ENCODE peak calls at places on chromosomes 4 and X, in eight cellular contexts. One of them, this sample, is unnamed.
A peak's percentile ranks its signal among the peaks of the same experiment; 100 is the strongest.

GRCh38 chr4:57053508-57053907 is 56.7 kb downstream of the IGFBP7 start:
- DNase-seq in AG09309: no peak
- DNase-seq in GM12865: no peak
- DNase-seq in fibroblast of the aortic adventitia: peak; percentile 82
- DNase-seq in adrenal gland: no peak
- DNase-seq in AG10803: peak; percentile 36
- DNase-seq in fibroblast of lung: no peak
- DNase-seq in fibroblast of pulmonary artery: peak; percentile 73
- DNase-seq in this sample: no peak

GRCh38 chrX:48676893-48677270 is 6.7 kb upstream of the WAS start:
- DNase-seq in GM12865: peak; percentile 15
- DNase-seq in AG09309: no peak
- DNase-seq in adrenal gland: no peak
- DNase-seq in fibroblast of the aortic adventitia: no peak
- DNase-seq in fibroblast of lung: no peak
- DNase-seq in AG10803: no peak
- DNase-seq in fibroblast of pulmonary artery: no peak
- DNase-seq in this sample: no peak

GRCh38 chr4:7185487-7186030 is 6.8 kb upstream of the SORCS2 start:
- DNase-seq in fibroblast of the aortic adventitia: no peak
- DNase-seq in fibroblast of pulmonary artery: no peak
- DNase-seq in GM12865: no peak
- DNase-seq in adrenal gland: no peak
- DNase-seq in AG09309: no peak
- DNase-seq in fibroblast of lung: no peak
- DNase-seq in AG10803: no peak
- DNase-seq in this sample: no peak

GRCh38 chr4:8732681-8733243 is 138.9 kb downstream of the HMX1 start:
- DNase-seq in fibroblast of pulmonary artery: no peak
- DNase-seq in fibroblast of lung: no peak
- DNase-seq in adrenal gland: no peak
- DNase-seq in AG10803: no peak
- DNase-seq in AG09309: no peak
- DNase-seq in fibroblast of the aortic adventitia: no peak
- DNase-seq in GM12865: no peak
- DNase-seq in this sample: no peak

GRCh38 chrX:100652266-100652665 is 8.3 kb downstream of the SRPX2 start:
- DNase-seq in AG09309: no peak
- DNase-seq in fibroblast of the aortic adventitia: no peak
- DNase-seq in GM12865: no peak
- DNase-seq in AG10803: no peak
- DNase-seq in fibroblast of pulmonary artery: no peak
- DNase-seq in fibroblast of lung: no peak
- DNase-seq in adrenal gland: no peak
- DNase-seq in this sample: no peak

GRCh38 chr4:40264995-40265909 is 68.4 kb downstream of the RHOH start:
- DNase-seq in AG10803: no peak
- DNase-seq in fibroblast of lung: peak; percentile 40
- DNase-seq in adrenal gland: no peak
- DNase-seq in fibroblast of pulmonary artery: peak; percentile 53
- DNase-seq in GM12865: no peak
- DNase-seq in AG09309: no peak
- DNase-seq in fibroblast of the aortic adventitia: peak; percentile 15
- DNase-seq in this sample: no peak

GRCh38 chr4:16627999-16628398 is 270.4 kb downstream of the LDB2 start:
- DNase-seq in AG09309: peak; percentile 97
- DNase-seq in fibroblast of lung: peak; percentile 92
- DNase-seq in adrenal gland: no peak
- DNase-seq in fibroblast of the aortic adventitia: peak; percentile 98
- DNase-seq in fibroblast of pulmonary artery: peak; percentile 96
- DNase-seq in AG10803: peak; percentile 97
- DNase-seq in GM12865: no peak
- DNase-seq in this sample: peak; percentile 74

GRCh38 chr4:155742310-155743015 is 16.4 kb upstream of the GUCY1B1 start:
- DNase-seq in fibroblast of pulmonary artery: no peak
- DNase-seq in fibroblast of lung: no peak
- DNase-seq in fibroblast of the aortic adventitia: no peak
- DNase-seq in GM12865: no peak
- DNase-seq in AG10803: no peak
- DNase-seq in adrenal gland: no peak
- DNase-seq in AG09309: no peak
- DNase-seq in this sample: no peak

GRCh38 chr4:33262809-33263208 is 2542.6 kb downstream of the PCDH7 start:
- DNase-seq in AG10803: no peak
- DNase-seq in fibroblast of pulmonary artery: peak; percentile 17
- DNase-seq in GM12865: no peak
- DNase-seq in fibroblast of the aortic adventitia: peak; percentile 76
- DNase-seq in adrenal gland: no peak
- DNase-seq in fibroblast of lung: peak; percentile 3
- DNase-seq in AG09309: peak; percentile 49
- DNase-seq in this sample: peak; percentile 66

GRCh38 chr4:44447563-44448504 is 775 bp downstream of the KCTD8 start:
- DNase-seq in GM12865: peak; percentile 2
- DNase-seq in AG10803: no peak
- DNase-seq in AG09309: no peak
- DNase-seq in fibroblast of pulmonary artery: peak; percentile 41
- DNase-seq in fibroblast of lung: peak; percentile 10
- DNase-seq in adrenal gland: peak; percentile 45
- DNase-seq in fibroblast of the aortic adventitia: peak; percentile 8
- DNase-seq in this sample: no peak

GRCh38 chrX:57596109-57596870 is 4.5 kb downstream of the ZXDB start:
- DNase-seq in fibroblast of the aortic adventitia: peak; percentile 26
- DNase-seq in fibroblast of lung: no peak
- DNase-seq in GM12865: no peak
- DNase-seq in AG10803: no peak
- DNase-seq in fibroblast of pulmonary artery: no peak
- DNase-seq in adrenal gland: no peak
- DNase-seq in AG09309: no peak
- DNase-seq in this sample: no peak

GRCh38 chr4:10082047-10082446 is 34.6 kb downstream of the WDR1 start:
- DNase-seq in fibroblast of lung: no peak
- DNase-seq in AG09309: no peak
- DNase-seq in adrenal gland: no peak
- DNase-seq in AG10803: no peak
- DNase-seq in fibroblast of pulmonary artery: no peak
- DNase-seq in GM12865: no peak
- DNase-seq in fibroblast of the aortic adventitia: no peak
- DNase-seq in this sample: no peak

GRCh38 chr4:184953971-184954370 is 64.3 kb upstream of the HELT start:
- DNase-seq in AG09309: no peak
- DNase-seq in adrenal gland: no peak
- DNase-seq in fibroblast of pulmonary artery: no peak
- DNase-seq in GM12865: no peak
- DNase-seq in fibroblast of lung: no peak
- DNase-seq in AG10803: no peak
- DNase-seq in fibroblast of the aortic adventitia: no peak
- DNase-seq in this sample: no peak

GRCh38 chr4:78156520-78156919 is 99.4 kb downstream of the FRAS1 start:
- DNase-seq in AG10803: no peak
- DNase-seq in AG09309: no peak
- DNase-seq in fibroblast of pulmonary artery: no peak
- DNase-seq in fibroblast of the aortic adventitia: no peak
- DNase-seq in adrenal gland: no peak
- DNase-seq in fibroblast of lung: no peak
- DNase-seq in GM12865: no peak
- DNase-seq in this sample: no peak

GRCh38 chr4:81426770-81427604 is 44.7 kb downstream of the RASGEF1B start:
- DNase-seq in AG10803: no peak
- DNase-seq in adrenal gland: no peak
- DNase-seq in fibroblast of lung: no peak
- DNase-seq in fibroblast of the aortic adventitia: no peak
- DNase-seq in GM12865: no peak
- DNase-seq in AG09309: no peak
- DNase-seq in fibroblast of pulmonary artery: no peak
- DNase-seq in this sample: no peak

GRCh38 chr4:185640809-185641675 is 105.7 kb upstream of the PDLIM3 start:
- DNase-seq in AG10803: peak; percentile 84
- DNase-seq in adrenal gland: no peak
- DNase-seq in fibroblast of pulmonary artery: peak; percentile 91
- DNase-seq in fibroblast of the aortic adventitia: peak; percentile 88
- DNase-seq in GM12865: peak; percentile 69
- DNase-seq in fibroblast of lung: peak; percentile 88
- DNase-seq in AG09309: peak; percentile 61
- DNase-seq in this sample: peak; percentile 24

GRCh38 chrX:129793604-129794191 is 13.9 kb downstream of the SASH3 start:
- DNase-seq in AG10803: no peak
- DNase-seq in AG09309: no peak
- DNase-seq in GM12865: no peak
- DNase-seq in fibroblast of the aortic adventitia: no peak
- DNase-seq in fibroblast of lung: no peak
- DNase-seq in adrenal gland: no peak
- DNase-seq in fibroblast of pulmonary artery: no peak
- DNase-seq in this sample: no peak

GRCh38 chr4:110982486-110982885 is 359.6 kb upstream of the PITX2 start:
- DNase-seq in adrenal gland: no peak
- DNase-seq in fibroblast of the aortic adventitia: no peak
- DNase-seq in GM12865: no peak
- DNase-seq in fibroblast of pulmonary artery: no peak
- DNase-seq in fibroblast of lung: no peak
- DNase-seq in AG10803: peak; percentile 80
- DNase-seq in AG09309: peak; percentile 83
- DNase-seq in this sample: no peak

GRCh38 chr4:111837761-111838160 is 307.5 kb upstream of the FAM241A start:
- DNase-seq in fibroblast of pulmonary artery: no peak
- DNase-seq in GM12865: no peak
- DNase-seq in AG10803: no peak
- DNase-seq in AG09309: no peak
- DNase-seq in fibroblast of lung: no peak
- DNase-seq in adrenal gland: no peak
- DNase-seq in fibroblast of the aortic adventitia: no peak
- DNase-seq in this sample: no peak

DNA sequence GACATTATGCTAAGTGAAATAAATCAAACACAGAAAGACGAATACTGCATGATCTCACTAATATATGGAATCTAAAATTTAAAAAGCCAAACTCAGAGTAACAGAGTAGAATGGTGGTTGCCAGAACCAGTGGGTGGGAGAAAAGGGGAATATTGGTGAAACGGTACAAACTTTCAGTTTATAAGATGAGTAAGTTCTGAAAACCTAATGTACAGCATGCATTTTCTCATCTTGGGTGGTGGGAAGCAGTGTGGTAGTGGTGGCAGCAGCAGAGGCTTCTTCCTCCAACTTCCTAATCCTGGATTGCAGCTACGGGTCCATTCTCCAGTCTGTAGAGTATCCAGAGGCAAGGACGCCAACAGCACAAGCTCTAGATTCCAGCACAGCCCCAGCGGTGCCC is 12.5 kb downstream of the FRYL start:
- DNase-seq in AG09309: no peak
- DNase-seq in AG10803: no peak
- DNase-seq in GM12865: no peak
- DNase-seq in fibroblast of the aortic adventitia: no peak
- DNase-seq in adrenal gland: no peak
- DNase-seq in fibroblast of pulmonary artery: no peak
- DNase-seq in fibroblast of lung: no peak
- DNase-seq in this sample: no peak
- H3K4me3 ChIP-seq in AG09309: no peak overlapping the region
- H3K4me3 ChIP-seq in AG10803: no peak overlapping the region
- H3K4me3 ChIP-seq in GM12865: no peak overlapping the region
- H3K4me3 ChIP-seq in fibroblast of the aortic adventitia: no peak overlapping the region
- H3K4me3 ChIP-seq in adrenal gland: no peak overlapping the region
- H3K4me3 ChIP-seq in fibroblast of pulmonary artery: no peak overlapping the region
- H3K4me3 ChIP-seq in fibroblast of lung: no peak overlapping the region
- H3K4me3 ChIP-seq in this sample: no peak overlapping the region

GRCh38 chr4:89482248-89482647 is 174.6 kb upstream of the GPRIN3 start:
- DNase-seq in AG09309: no peak
- DNase-seq in fibroblast of pulmonary artery: peak; percentile 70
- DNase-seq in fibroblast of the aortic adventitia: peak; percentile 48
- DNase-seq in adrenal gland: no peak
- DNase-seq in GM12865: peak; percentile 37
- DNase-seq in fibroblast of lung: peak; percentile 66
- DNase-seq in AG10803: peak; percentile 22
- DNase-seq in this sample: peak; percentile 22

GRCh38 chr4:89486673-89487072 is 179.1 kb upstream of the GPRIN3 start:
- DNase-seq in fibroblast of lung: no peak
- DNase-seq in AG09309: no peak
- DNase-seq in GM12865: no peak
- DNase-seq in adrenal gland: no peak
- DNase-seq in fibroblast of the aortic adventitia: no peak
- DNase-seq in AG10803: no peak
- DNase-seq in fibroblast of pulmonary artery: no peak
- DNase-seq in this sample: no peak

GRCh38 chr4:89489338-89489771 is 181.8 kb upstream of the GPRIN3 start:
- DNase-seq in fibroblast of pulmonary artery: no peak
- DNase-seq in AG10803: no peak
- DNase-seq in fibroblast of lung: no peak
- DNase-seq in AG09309: no peak
- DNase-seq in GM12865: no peak
- DNase-seq in adrenal gland: no peak
- DNase-seq in fibroblast of the aortic adventitia: no peak
- DNase-seq in this sample: no peak

GRCh38 chr4:89482926-89483595 is 175.5 kb upstream of the GPRIN3 start:
- DNase-seq in GM12865: no peak
- DNase-seq in fibroblast of the aortic adventitia: no peak
- DNase-seq in fibroblast of pulmonary artery: peak; percentile 9
- DNase-seq in AG09309: no peak
- DNase-seq in adrenal gland: no peak
- DNase-seq in fibroblast of lung: peak; percentile 9
- DNase-seq in AG10803: no peak
- DNase-seq in this sample: no peak

DNA sequence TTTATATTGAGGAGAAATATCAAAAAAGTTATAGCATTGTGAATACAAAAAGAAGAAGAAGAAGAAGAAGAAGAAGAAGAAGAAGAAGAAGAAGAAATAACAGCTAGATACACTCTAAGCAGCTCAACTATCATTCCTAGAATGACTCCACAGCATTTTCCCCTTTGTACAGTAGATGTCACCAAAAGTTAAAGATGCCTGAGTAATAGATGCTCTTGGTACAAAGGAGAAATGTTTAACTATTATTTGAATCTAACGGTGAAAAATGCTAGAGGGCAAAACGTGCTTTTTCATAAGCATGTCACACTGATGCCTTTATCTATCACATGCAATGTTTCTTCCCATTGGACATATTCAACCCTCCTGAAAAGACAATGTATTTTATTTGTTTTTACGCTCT is 178.4 kb upstream of the GPRIN3 start:
- DNase-seq in fibroblast of lung: peak; percentile 74
- DNase-seq in fibroblast of the aortic adventitia: peak; percentile 70
- DNase-seq in adrenal gland: no peak
- DNase-seq in GM12865: no peak
- DNase-seq in AG09309: no peak
- DNase-seq in fibroblast of pulmonary artery: peak; percentile 75
- DNase-seq in AG10803: peak; percentile 42
- DNase-seq in this sample: peak; percentile 30
- TF ChIP-seq CTCF in fibroblast of lung: peak; percentile 62
- TF ChIP-seq CTCF in fibroblast of the aortic adventitia: peak; percentile 59
- TF ChIP-seq CTCF in adrenal gland: peak; percentile 15
- TF ChIP-seq CTCF in GM12865: no peak
- TF ChIP-seq CTCF in AG09309: peak; percentile 43
- TF ChIP-seq CTCF in fibroblast of pulmonary artery: peak; percentile 62
- TF ChIP-seq CTCF in AG10803: peak; percentile 65
- TF ChIP-seq CTCF in this sample: peak; percentile 42

GRCh38 chrX:46838482-46838857 is 1.6 kb downstream of the RP2 start:
- DNase-seq in GM12865: no peak
- DNase-seq in AG10803: no peak
- DNase-seq in AG09309: no peak
- DNase-seq in adrenal gland: no peak
- DNase-seq in fibroblast of lung: peak; percentile 44
- DNase-seq in fibroblast of the aortic adventitia: peak; percentile 9
- DNase-seq in fibroblast of pulmonary artery: no peak
- DNase-seq in this sample: no peak
- H3K4me3 ChIP-seq in GM12865: peak overlapping the region; percentile 59
- H3K4me3 ChIP-seq in AG10803: peak overlapping the region; percentile 78
- H3K4me3 ChIP-seq in AG09309: peak overlapping the region; percentile 50
- H3K4me3 ChIP-seq in adrenal gland: no peak overlapping the region
- H3K4me3 ChIP-seq in fibroblast of lung: peak overlapping the region; percentile 77
- H3K4me3 ChIP-seq in fibroblast of the aortic adventitia: peak overlapping the region; percentile 73
- H3K4me3 ChIP-seq in fibroblast of pulmonary artery: peak overlapping the region; percentile 79
- H3K4me3 ChIP-seq in this sample: peak overlapping the region; percentile 74

GRCh38 chrX:115214151-115214550 is 19.7 kb downstream of the LRCH2 start:
- DNase-seq in AG10803: no peak
- DNase-seq in fibroblast of pulmonary artery: no peak
- DNase-seq in fibroblast of lung: no peak
- DNase-seq in GM12865: no peak
- DNase-seq in adrenal gland: no peak
- DNase-seq in AG09309: no peak
- DNase-seq in fibroblast of the aortic adventitia: no peak
- DNase-seq in this sample: no peak
- TF ChIP-seq CTCF in AG10803: no peak
- TF ChIP-seq CTCF in fibroblast of pulmonary artery: no peak
- TF ChIP-seq CTCF in fibroblast of lung: no peak
- TF ChIP-seq CTCF in GM12865: no peak
- TF ChIP-seq CTCF in adrenal gland: no peak
- TF ChIP-seq CTCF in AG09309: no peak
- TF ChIP-seq CTCF in fibroblast of the aortic adventitia: no peak
- TF ChIP-seq CTCF in this sample: no peak